ENCODE peak calls at places on chromosomes 12 and 14, in five cellular contexts. R is SK-N-SH, M is posterior vena cava, S is RCC 7860, D is GM12891. F is an unnamed sample.

GRCh38 chr12:90275088-90275487 is 566.5 kb upstream of the ATP2B1 start:
- DNase-seq in M (no peak), R (no peak), S (no peak), D (no peak), F (no peak)

GRCh38 chr12:55188974-55189556 is 31.8 kb upstream of the OR10A7 start:
- DNase-seq in M (no peak), D (no peak), S (peak; percentile 50), R (peak; percentile 39), F (no peak)

GRCh38 chr12:87127272-87127671 is 871.1 kb upstream of the MGAT4C start:
- DNase-seq in M (no peak), R (no peak), D (no peak), S (no peak), F (no peak)

GRCh38 chr14:104222396-104223036 is 84.1 kb downstream of the KIF26A start:
- DNase-seq in S (no peak), D (no peak), M (peak; percentile 55), R (no peak), F (no peak)

GRCh38 chr12:131610891-131611290 is 100.0 kb upstream of the SFSWAP start:
- DNase-seq in S (no peak), M (no peak), R (no peak), D (no peak), F (no peak)

GRCh38 chr14:102539544-102540309 is 30.2 kb upstream of the ANKRD9 start:
- DNase-seq in D (no peak), M (no peak), S (no peak), R (peak; percentile 64), F (no peak)

GRCh38 chr12:1328385-1328784 is 266.0 kb downstream of the FBXL14 start:
- DNase-seq in R (no peak), D (no peak), M (no peak), S (no peak), F (no peak)

GRCh38 chr14:37034410-37035285 is 137.8 kb downstream of the SLC25A21 start:
- DNase-seq in D (no peak), S (no peak), R (no peak), M (no peak), F (no peak)

GRCh38 chr12:40049268-40049667 is 56.6 kb downstream of the SLC2A13 start:
- DNase-seq in S (no peak), R (no peak), D (no peak), M (no peak), F (no peak)

GRCh38 chr14:68574461-68574860 is 218.4 kb downstream of the ZFP36L1 start:
- DNase-seq in M (no peak), R (no peak), S (no peak), D (no peak), F (no peak)